ENCODE peak calls at places on chromosomes 6 and 20, in ten cellular contexts. L is CD8-positive, alpha-beta T cell; O is left lung; K is endothelial cell; R is cardiac fibroblast; B is HFFc6; W is psoas muscle; C is ascending aorta; N is brain microvascular endothelial cell; H is cardiac muscle cell. S is an unnamed sample.

GRCh38 chr20:11111191-11111590 is 437.4 kb upstream of the JAG1 start:
- DNase-seq in L (no peak), O (no peak), K (no peak), R (no peak), B (no peak), W (no peak), C (no peak), N (no peak), H (no peak), S (no peak)

GRCh38 chr6:41161380-41161779 is 1.5 kb downstream of the TREM2 start:
- DNase-seq in L (no peak), O (no peak), K (no peak), R (no peak), B (no peak), W (no peak), C (no peak), N (no peak), H (no peak), S (no peak)

GRCh38 chr6:135995160-135995898 is 143.8 kb downstream of the PDE7B start:
- DNase-seq in L (no peak), O (no peak), K (no peak), R (peak), B (peak), W (no peak), C (no peak), N (peak), H (peak), S (no peak)

GRCh38 chr20:38855356-38855755 is 49.9 kb downstream of the PPP1R16B start:
- DNase-seq in L (no peak), O (no peak), K (no peak), R (peak), B (peak), W (no peak), C (no peak), N (no peak), H (peak), S (no peak)

GRCh38 chr20:60877071-60877470 is 375.0 kb upstream of the CDH4 start:
- DNase-seq in L (no peak), O (no peak), K (no peak), R (no peak), B (no peak), W (no peak), C (no peak), N (no peak), H (no peak), S (no peak)

GRCh38 chr6:161458199-161458598 is 184.3 kb upstream of the AGPAT4 start:
- DNase-seq in L (no peak), O (no peak), K (no peak), R (no peak), B (no peak), W (no peak), C (no peak), N (no peak), H (no peak), S (no peak)

GRCh38 chr6:110652520-110652919 is 162.7 kb downstream of the CDK19 start:
- DNase-seq in L (no peak), O (no peak), K (no peak), R (no peak), B (no peak), W (no peak), C (no peak), N (no peak), H (peak), S (no peak)

GRCh38 chr6:111456208-111456607 is 26.8 kb downstream of the REV3L start:
- DNase-seq in L (no peak), O (no peak), K (no peak), R (peak), B (no peak), W (no peak), C (no peak), N (no peak), H (peak), S (no peak)

GRCh38 chr6:14530385-14530784 is 412.8 kb downstream of the CD83 start:
- DNase-seq in L (no peak), O (no peak), K (no peak), R (no peak), B (no peak), W (no peak), C (no peak), N (no peak), H (no peak), S (no peak)

GRCh38 chr6:62797190-62797589 is 414.1 kb upstream of the FKBP1C start:
- DNase-seq in L (no peak), O (no peak), K (no peak), R (no peak), B (no peak), W (no peak), C (no peak), N (no peak), H (no peak), S (no peak)

GRCh38 chr6:35052694-35053565 is 88.2 kb downstream of the TCP11 start:
- DNase-seq in L (no peak), O (peak), K (no peak), R (peak), B (no peak), W (peak), C (peak), N (no peak), H (no peak), S (no peak)

GRCh38 chr6:90368001-90368400 is 71.4 kb upstream of the BACH2 start:
- DNase-seq in L (no peak), O (no peak), K (no peak), R (no peak), B (no peak), W (no peak), C (no peak), N (no peak), H (no peak), S (no peak)

GRCh38 chr20:25303292-25304024 is 55.6 kb downstream of the PYGB start:
- DNase-seq in L (no peak), O (no peak), K (no peak), R (no peak), B (no peak), W (peak), C (no peak), N (no peak), H (no peak), S (no peak)

GRCh38 chr6:8074213-8074612 is 10.0 kb upstream of the BLOC1S5 start:
- DNase-seq in L (no peak), O (no peak), K (no peak), R (peak), B (no peak), W (no peak), C (no peak), N (no peak), H (peak), S (no peak)

GRCh38 chr6:90460067-90460466 is 126.8 kb downstream of the MAP3K7 start:
- DNase-seq in L (no peak), O (no peak), K (no peak), R (no peak), B (no peak), W (no peak), C (no peak), N (no peak), H (no peak), S (no peak)

GRCh38 chr20:40956503-40956902 is 72.1 kb upstream of the TOP1 start:
- DNase-seq in L (no peak), O (no peak), K (no peak), R (no peak), B (no peak), W (no peak), C (no peak), N (no peak), H (no peak), S (no peak)

GRCh38 chr20:54475334-54476287 is at the start of gene DOK5:
- DNase-seq in L (no peak), O (peak), K (peak), R (peak), B (no peak), W (peak), C (peak), N (no peak), H (peak), S (peak)

GRCh38 chr6:67683960-67684359 is 951.1 kb upstream of the ADGRB3 start:
- DNase-seq in L (no peak), O (no peak), K (no peak), R (peak), B (no peak), W (no peak), C (no peak), N (peak), H (peak), S (no peak)

GRCh38 chr6:3001146-3001772 is 1.6 kb downstream of the NQO2 start:
- DNase-seq in L (no peak), O (no peak), K (no peak), R (no peak), B (no peak), W (no peak), C (no peak), N (no peak), H (no peak), S (no peak)

GRCh38 chr6:17115251-17116089 is 13.6 kb downstream of the STMND1 start:
- DNase-seq in L (no peak), O (no peak), K (no peak), R (peak), B (peak), W (no peak), C (no peak), N (peak), H (peak), S (no peak)

GRCh38 chr6:53646606-53647005 is 18.9 kb downstream of the KLHL31 start:
- DNase-seq in L (no peak), O (no peak), K (no peak), R (no peak), B (no peak), W (no peak), C (no peak), N (no peak), H (no peak), S (no peak)

GRCh38 chr20:52754366-52754765 is 217.8 kb upstream of the TSHZ2 start:
- DNase-seq in L (no peak), O (no peak), K (no peak), R (no peak), B (no peak), W (no peak), C (no peak), N (no peak), H (no peak), S (no peak)

GRCh38 chr6:135358251-135358821 is 139.2 kb downstream of the AHI1 start:
- DNase-seq in L (no peak), O (no peak), K (no peak), R (peak), B (peak), W (no peak), C (no peak), N (peak), H (peak), S (no peak)

GRCh38 chr6:83183082-83183828 is 9.8 kb downstream of the PGM3 start:
- DNase-seq in L (no peak), O (no peak), K (no peak), R (peak), B (peak), W (no peak), C (no peak), N (peak), H (peak), S (no peak)

GRCh38 chr6:55578537-55579363 is at the start of gene HMGCLL1:
- DNase-seq in L (no peak), O (peak), K (peak), R (peak), B (no peak), W (peak), C (no peak), N (peak), H (peak), S (peak)

GRCh38 chr6:122735618-122736017 is 43.9 kb upstream of the FABP7 start:
- DNase-seq in L (no peak), O (no peak), K (no peak), R (no peak), B (no peak), W (no peak), C (no peak), N (no peak), H (no peak), S (no peak)

GRCh38 chr6:72813807-72814596 is 192.1 kb downstream of the KCNQ5 start:
- DNase-seq in L (no peak), O (no peak), K (no peak), R (no peak), B (no peak), W (peak), C (no peak), N (no peak), H (no peak), S (no peak)

GRCh38 chr6:11404081-11404480 is 133.5 kb upstream of the TMEM170B start:
- DNase-seq in L (no peak), O (no peak), K (no peak), R (no peak), B (no peak), W (no peak), C (no peak), N (no peak), H (no peak), S (no peak)

GRCh38 chr6:165678904-165679303 is 15.9 kb upstream of the PDE10A start:
- DNase-seq in L (no peak), O (no peak), K (no peak), R (no peak), B (no peak), W (no peak), C (no peak), N (no peak), H (no peak), S (no peak)

GRCh38 chr6:170018422-170019258 is 267.2 kb downstream of the ERMARD start:
- DNase-seq in L (no peak), O (no peak), K (no peak), R (no peak), B (no peak), W (no peak), C (peak), N (no peak), H (no peak), S (no peak)

GRCh38 chr20:38229376-38230252 is 30.9 kb downstream of the KIAA1755 start:
- DNase-seq in L (no peak), O (no peak), K (peak), R (peak), B (no peak), W (no peak), C (no peak), N (no peak), H (peak), S (peak)

GRCh38 chr6:11381801-11382513 is 149.5 kb upstream of the NEDD9 start:
- DNase-seq in L (peak), O (peak), K (no peak), R (no peak), B (no peak), W (no peak), C (no peak), N (no peak), H (no peak), S (no peak)

GRCh38 chr6:144989319-144990099 is 704.4 kb downstream of the UTRN start:
- DNase-seq in L (no peak), O (no peak), K (no peak), R (no peak), B (no peak), W (no peak), C (no peak), N (no peak), H (no peak), S (no peak)

GRCh38 chr6:100475554-100476325 is 11.0 kb upstream of the SIM1 start:
- DNase-seq in L (no peak), O (no peak), K (no peak), R (no peak), B (peak), W (no peak), C (no peak), N (no peak), H (no peak), S (no peak)

GRCh38 chr20:58010186-58010585 is 218.3 kb downstream of the ANKRD60 start:
- DNase-seq in L (no peak), O (no peak), K (no peak), R (no peak), B (no peak), W (no peak), C (peak), N (no peak), H (no peak), S (no peak)

GRCh38 chr6:16148498-16148897 is 19.6 kb downstream of the MYLIP start:
- DNase-seq in L (no peak), O (peak), K (peak), R (no peak), B (no peak), W (no peak), C (no peak), N (no peak), H (no peak), S (no peak)

GRCh38 chr6:139549561-139550070 is 175.2 kb upstream of the CITED2 start:
- DNase-seq in L (no peak), O (no peak), K (no peak), R (peak), B (no peak), W (no peak), C (no peak), N (no peak), H (no peak), S (no peak)

GRCh38 chr6:151999194-151999593 is 191.7 kb downstream of the ESR1 start:
- DNase-seq in L (no peak), O (no peak), K (no peak), R (no peak), B (peak), W (no peak), C (no peak), N (no peak), H (no peak), S (no peak)

GRCh38 chr6:27532820-27533538 is 60.1 kb upstream of the ZNF184 start:
- DNase-seq in L (no peak), O (no peak), K (no peak), R (peak), B (peak), W (no peak), C (no peak), N (peak), H (peak), S (no peak)
- TF ChIP-seq CTCF in L (no peak), O (no peak), K (no peak), R (no peak), B (no peak), W (no peak), C (no peak), N (no peak), H (no peak), S (no peak)

GRCh38 chr6:117188627-117189201 is 76.6 kb upstream of the VGLL2 start:
- DNase-seq in L (no peak), O (no peak), K (no peak), R (no peak), B (no peak), W (no peak), C (no peak), N (no peak), H (no peak), S (no peak)
- TF ChIP-seq CTCF in L (no peak), O (no peak), K (peak), R (peak), B (peak), W (peak), C (no peak), N (peak), H (peak), S (peak)

DNA sequence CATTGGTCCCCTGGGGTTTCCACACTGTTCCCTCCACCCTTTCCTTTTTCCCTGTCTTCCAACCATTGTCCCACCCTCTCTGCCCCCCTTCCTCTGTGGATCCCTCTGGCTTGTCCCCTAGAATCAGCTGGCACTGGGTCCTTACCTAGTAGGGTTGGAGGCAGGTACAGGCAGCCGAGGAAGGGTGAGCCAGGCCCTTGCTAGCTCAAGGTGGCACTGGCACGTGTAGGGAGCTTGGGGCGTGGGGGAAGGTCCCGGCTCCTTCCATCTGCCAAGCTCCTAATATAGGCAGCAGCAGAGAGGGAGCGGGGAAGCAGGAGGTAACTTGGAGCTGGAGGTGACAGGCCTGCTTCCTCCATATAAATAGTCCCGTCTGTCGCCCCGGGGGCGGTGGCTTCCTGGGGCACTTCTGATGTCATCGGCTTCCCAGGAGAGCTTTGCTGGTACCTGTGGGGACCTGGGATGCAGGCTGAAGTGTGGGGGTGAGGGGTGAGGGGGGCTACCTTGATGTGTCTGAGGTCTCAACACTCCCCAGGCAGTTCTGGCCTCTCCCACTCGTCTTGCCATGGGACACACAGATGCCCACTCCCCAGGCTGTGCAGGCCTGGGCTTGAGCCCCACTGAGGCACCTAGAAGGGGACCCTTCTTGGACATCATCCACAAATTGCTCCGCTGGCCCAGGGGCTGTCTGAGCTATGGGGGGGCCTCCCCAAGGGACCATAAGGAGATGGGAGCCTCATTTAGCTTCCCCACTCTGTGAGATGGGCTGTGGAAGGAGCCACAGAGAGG is 155.3 kb upstream of the MLN start:
- DNase-seq in L (no peak), O (no peak), K (no peak), R (no peak), B (no peak), W (no peak), C (no peak), N (no peak), H (no peak), S (no peak)
- TF ChIP-seq CTCF in L (no peak), O (no peak), K (peak), R (no peak), B (no peak), W (no peak), C (no peak), N (peak), H (no peak), S (no peak)

GRCh38 chr6:47007657-47008396 is 34.3 kb downstream of the ADGRF1 start:
- DNase-seq in L (no peak), O (no peak), K (no peak), R (no peak), B (no peak), W (no peak), C (no peak), N (no peak), H (no peak), S (no peak)
- TF ChIP-seq CTCF in L (no peak), O (no peak), K (no peak), R (no peak), B (no peak), W (no peak), C (no peak), N (no peak), H (no peak), S (no peak)

GRCh38 chr20:5806457-5807263 is 56.5 kb downstream of the SHLD1 start:
- DNase-seq in L (no peak), O (no peak), K (no peak), R (no peak), B (no peak), W (no peak), C (no peak), N (no peak), H (no peak), S (no peak)
- TF ChIP-seq CTCF in L (no peak), O (no peak), K (no peak), R (peak), B (peak), W (no peak), C (no peak), N (peak), H (peak), S (no peak)

DNA sequence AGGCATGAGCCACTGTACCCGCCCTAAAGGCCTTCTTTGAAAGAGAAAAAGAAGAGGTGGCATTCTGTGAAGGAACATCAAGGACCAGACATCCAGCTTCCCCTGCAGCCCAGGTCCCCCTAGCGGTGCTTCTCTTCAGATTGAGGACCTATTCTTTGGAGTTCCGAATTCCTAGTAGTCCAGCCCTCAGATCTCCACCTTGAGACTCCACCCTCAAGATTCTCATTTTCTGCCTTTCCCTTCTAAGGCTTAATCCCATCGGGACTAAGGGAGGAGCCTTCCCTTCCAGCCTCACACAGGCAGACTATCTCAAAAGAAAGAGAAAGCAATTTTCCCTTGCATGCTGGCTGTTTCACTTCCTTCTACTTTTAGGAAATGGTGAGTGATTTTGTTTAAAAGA is 32.5 kb downstream of the MUC22 start:
- DNase-seq in L (peak), O (peak), K (peak), R (peak), B (peak), W (no peak), C (no peak), N (peak), H (peak), S (peak)
- TF ChIP-seq CTCF in L (no peak), O (no peak), K (peak), R (peak), B (peak), W (peak), C (peak), N (peak), H (peak), S (peak)

GRCh38 chr6:104281370-104281769 is 578.3 kb downstream of the HACE1 start:
- DNase-seq in L (no peak), O (no peak), K (no peak), R (no peak), B (no peak), W (no peak), C (no peak), N (no peak), H (no peak), S (no peak)
- TF ChIP-seq CTCF in L (no peak), O (no peak), K (no peak), R (no peak), B (no peak), W (no peak), C (no peak), N (no peak), H (no peak), S (peak)

S was measured in neural crest cell.